ENCODE peak calls at places on chromosomes 12 and 14, in eight cellular contexts. P is A549, B is HCT116, G is BJ, V is AG04450, Q is GM23338, O is endodermal cell, C is cardiac fibroblast. M is an unnamed sample.

GRCh38 chr14:55730602-55731001 is 150.6 kb downstream of the KTN1 start:
- DNase-seq in P (peak), B (no peak), G (no peak), V (no peak), Q (no peak), O (no peak), C (peak), M (peak)

GRCh38 chr12:128025856-128026255 is 241.1 kb upstream of the TMEM132C start:
- DNase-seq in P (no peak), B (no peak), G (no peak), V (no peak), Q (no peak), O (peak), C (no peak), M (no peak)

GRCh38 chr12:57771271-57771872 is 533 bp downstream of the METTL1 start:
- DNase-seq in P (peak), B (peak), G (no peak), V (peak), Q (peak), O (peak), C (peak), M (peak)

GRCh38 chr14:64760916-64761315 is 56.7 kb downstream of the PLEKHG3 start:
- DNase-seq in P (no peak), B (no peak), G (no peak), V (no peak), Q (no peak), O (no peak), C (no peak), M (no peak)

GRCh38 chr14:78164226-78164853 is 5.8 kb upstream of the NRXN3 start:
- DNase-seq in P (peak), B (peak), G (no peak), V (no peak), Q (peak), O (peak), C (no peak), M (peak)

GRCh38 chr14:79831198-79831890 is 380.0 kb downstream of the DIO2 start:
- DNase-seq in P (no peak), B (no peak), G (no peak), V (peak), Q (no peak), O (no peak), C (peak), M (no peak)

GRCh38 chr14:24662753-24663152 is 28.8 kb upstream of the GZMB start:
- DNase-seq in P (no peak), B (no peak), G (no peak), V (no peak), Q (peak), O (peak), C (no peak), M (no peak)

GRCh38 chr12:71627438-71628002 is 36.1 kb downstream of the ZFC3H1 start:
- DNase-seq in P (no peak), B (no peak), G (no peak), V (no peak), Q (no peak), O (no peak), C (no peak), M (no peak)

GRCh38 chr12:67274186-67274585 is 5.0 kb downstream of the CAND1 start:
- DNase-seq in P (no peak), B (no peak), G (no peak), V (no peak), Q (no peak), O (no peak), C (no peak), M (no peak)

GRCh38 chr14:105080161-105080560 is 14.9 kb upstream of the GPR132 start:
- DNase-seq in P (no peak), B (no peak), G (no peak), V (no peak), Q (no peak), O (no peak), C (no peak), M (no peak)

GRCh38 chr12:2733493-2734252 is 61.1 kb upstream of the FKBP4 start:
- DNase-seq in P (peak), B (no peak), G (no peak), V (no peak), Q (peak), O (no peak), C (no peak), M (no peak)

GRCh38 chr12:11846504-11846903 is 197.0 kb downstream of the ETV6 start:
- DNase-seq in P (no peak), B (no peak), G (no peak), V (no peak), Q (no peak), O (no peak), C (no peak), M (no peak)

GRCh38 chr12:13976028-13976584 is 5.3 kb downstream of the GRIN2B start:
- DNase-seq in P (no peak), B (no peak), G (no peak), V (no peak), Q (peak), O (no peak), C (no peak), M (no peak)
- H3K4me3 ChIP-seq in P (no peak), B (no peak), G (no peak), V (no peak), Q (no peak), O (no peak), C (no peak), M (no peak)

GRCh38 chr14:70190156-70190555 is 1.4 kb upstream of the SLC8A3 start:
- DNase-seq in P (no peak), B (no peak), G (no peak), V (no peak), Q (no peak), O (no peak), C (no peak), M (no peak)

GRCh38 chr14:70189678-70190077 is 927 bp upstream of the SLC8A3 start:
- DNase-seq in P (no peak), B (no peak), G (no peak), V (no peak), Q (peak), O (peak), C (no peak), M (no peak)

GRCh38 chr14:70188608-70189540 is at the start of gene SLC8A3:
- DNase-seq in P (peak), B (no peak), G (no peak), V (no peak), Q (peak), O (peak), C (peak), M (peak)

GRCh38 chr14:70193396-70193795 is 4.6 kb upstream of the SLC8A3 start:
- DNase-seq in P (no peak), B (no peak), G (no peak), V (no peak), Q (no peak), O (no peak), C (no peak), M (no peak)

DNA sequence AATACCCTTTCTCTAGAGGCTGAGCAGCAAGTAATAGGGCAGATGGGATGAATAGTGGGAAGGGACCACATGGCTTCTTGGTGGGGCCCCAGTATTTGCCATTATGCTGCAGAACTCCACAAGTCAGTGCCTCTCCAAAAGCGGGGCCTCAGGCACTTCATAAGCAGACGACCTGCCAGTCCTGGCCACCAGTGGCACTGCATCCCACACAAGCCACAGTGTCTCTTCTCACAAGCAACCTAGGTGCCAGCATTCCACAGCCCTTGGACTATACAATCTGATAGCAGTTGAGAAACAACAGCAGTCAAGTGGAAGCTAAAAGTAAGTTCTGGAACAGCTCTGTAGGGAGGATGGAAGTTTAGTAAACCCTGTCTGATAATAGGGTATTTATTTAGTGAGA is 4.2 kb upstream of the SLC8A3 start:
- DNase-seq in P (peak), B (no peak), G (no peak), V (no peak), Q (peak), O (peak), C (no peak), M (no peak)
- TF ChIP-seq CTCF in P (no peak), B (no peak), G (no peak), V (no peak), Q (peak), O (peak), C (no peak), M (no peak)

GRCh38 chr12:110893956-110894355 is 26.4 kb downstream of the MYL2 start:
- DNase-seq in P (no peak), B (no peak), G (no peak), V (no peak), Q (no peak), O (no peak), C (no peak), M (no peak)
- H3K4me3 ChIP-seq in P (no peak), B (peak), G (no peak), V (no peak), Q (peak), O (no peak), C (no peak), M (no peak)

GRCh38 chr12:120532701-120533238 is 1.4 kb upstream of the RNF10 start:
- DNase-seq in P (no peak), B (no peak), G (no peak), V (no peak), Q (no peak), O (no peak), C (no peak), M (no peak)

GRCh38 chr12:120534203-120534702 is at the start of gene RNF10:
- DNase-seq in P (peak), B (peak), G (no peak), V (peak), Q (peak), O (peak), C (peak), M (peak)

GRCh38 chr12:120534703-120535655 is 823 bp downstream of the RNF10 start:
- DNase-seq in P (peak), B (no peak), G (no peak), V (peak), Q (peak), O (peak), C (peak), M (peak)

GRCh38 chr12:120528861-120529525 is at the start of gene COQ5:
- DNase-seq in P (peak), B (peak), G (no peak), V (peak), Q (peak), O (peak), C (peak), M (peak)

GRCh38 chr12:120529641-120530314 is 820 bp upstream of the COQ5 start:
- DNase-seq in P (peak), B (peak), G (no peak), V (no peak), Q (peak), O (peak), C (peak), M (peak)
- TF ChIP-seq CTCF in P (no peak), B (no peak), G (peak), V (peak), Q (no peak), O (peak), C (no peak), M (peak)

DNA sequence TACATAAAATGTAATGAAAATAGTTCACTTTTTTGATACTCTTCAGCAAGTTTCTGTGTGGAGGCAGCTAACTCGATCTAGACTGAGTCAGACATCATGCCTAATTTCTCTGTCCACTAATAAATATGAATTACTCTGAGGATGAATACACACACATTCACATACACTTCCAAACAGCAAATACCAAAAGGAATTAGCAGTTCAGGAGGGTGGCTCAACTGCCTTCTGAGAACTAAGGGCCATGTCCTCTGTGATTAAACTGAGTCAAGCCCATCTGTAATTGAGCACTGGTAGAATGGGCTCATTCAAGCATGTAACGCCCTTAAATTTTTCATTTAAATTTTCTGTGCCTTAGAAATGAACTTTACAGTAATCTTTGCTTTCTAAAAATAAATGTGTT is 242.5 kb downstream of the AKAP6 start:
- DNase-seq in P (no peak), B (no peak), G (no peak), V (no peak), Q (no peak), O (no peak), C (no peak), M (no peak)
- H3K4me3 ChIP-seq in P (no peak), B (no peak), G (no peak), V (no peak), Q (no peak), O (no peak), C (no peak), M (no peak)

DNA sequence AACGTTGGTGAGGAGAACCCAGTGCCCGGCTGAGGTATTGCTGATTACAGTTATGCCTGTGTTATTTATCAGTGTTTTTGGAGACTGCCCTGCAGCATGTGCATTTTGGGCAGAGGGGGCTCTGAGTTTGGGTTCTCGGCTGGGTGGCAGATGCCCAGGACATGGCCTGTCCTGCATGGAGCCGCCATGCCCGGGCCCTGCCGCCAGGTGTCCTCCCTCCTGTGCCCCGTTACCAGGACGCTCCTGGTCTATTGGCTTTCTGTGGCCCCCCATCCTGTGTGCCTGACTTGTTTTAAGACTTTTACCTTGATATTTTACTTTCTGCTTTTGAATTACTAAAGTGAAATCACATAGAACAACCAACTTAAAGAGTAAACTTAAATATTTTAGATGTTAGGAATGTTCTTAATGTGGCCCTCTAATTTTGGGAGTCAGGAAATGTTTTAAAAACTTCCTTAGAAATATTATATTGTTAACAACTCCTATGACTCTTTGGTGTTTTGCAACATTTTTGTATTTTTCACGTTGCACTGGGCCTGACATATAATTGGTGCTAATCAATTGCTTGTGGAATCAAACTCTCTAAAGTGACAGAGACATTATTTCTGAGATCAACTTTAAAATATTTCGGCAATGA is 51.8 kb downstream of the PRIMA1 start:
- DNase-seq in P (peak), B (no peak), G (no peak), V (no peak), Q (peak), O (peak), C (no peak), M (no peak)
- TF ChIP-seq CTCF in P (peak), B (peak), G (no peak), V (no peak), Q (peak), O (peak), C (no peak), M (no peak)

DNA sequence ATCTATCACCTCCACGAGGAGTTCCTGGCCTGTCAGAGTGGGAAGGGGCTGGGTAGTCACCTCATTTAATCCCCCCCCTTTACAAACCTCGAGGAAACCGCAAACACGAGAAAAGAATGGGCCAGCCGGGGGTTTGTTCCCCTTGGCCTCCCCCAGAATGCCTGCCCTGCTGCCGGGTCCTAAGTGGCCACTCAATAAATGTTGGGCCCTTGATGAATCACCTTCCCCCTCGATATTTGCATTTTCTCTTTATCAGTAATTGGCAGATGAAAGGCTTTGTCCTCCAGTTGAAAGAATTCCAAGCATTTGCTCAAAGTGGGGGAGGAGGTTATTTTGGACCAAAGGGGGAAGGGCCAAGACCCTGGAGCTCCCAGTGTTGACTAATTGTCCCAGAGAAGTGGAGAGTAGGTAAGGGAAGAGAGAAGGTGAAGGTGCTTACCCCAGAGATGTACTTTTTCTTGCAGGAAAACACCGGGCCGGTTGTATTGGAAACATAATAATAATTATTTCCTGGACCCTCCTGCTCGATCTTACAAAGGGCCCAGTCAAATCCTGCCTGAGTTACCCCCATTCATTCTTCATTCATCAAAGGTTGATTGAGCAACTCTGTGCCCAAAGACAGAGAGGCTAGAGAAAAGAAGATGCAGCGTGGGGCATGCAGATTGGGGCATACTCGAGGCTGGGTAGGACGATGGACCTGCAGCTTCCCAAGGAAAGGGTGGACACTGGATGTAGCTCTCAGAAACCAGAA is 1.9 kb upstream of the KDM2B start:
- DNase-seq in P (no peak), B (no peak), G (no peak), V (no peak), Q (peak), O (peak), C (peak), M (no peak)
- H3K4me3 ChIP-seq in P (no peak), B (no peak), G (no peak), V (peak), Q (peak), O (peak), C (no peak), M (no peak)

GRCh38 chr14:86035882-86036281 is 505.9 kb downstream of the FLRT2 start:
- DNase-seq in P (peak), B (no peak), G (no peak), V (no peak), Q (peak), O (peak), C (peak), M (peak)
- TF ChIP-seq CTCF in P (no peak), B (peak), G (peak), V (peak), Q (peak), O (peak), C (peak), M (peak)

GRCh38 chr12:16606936-16607335 is 974 bp upstream of the LMO3 start:
- DNase-seq in P (no peak), B (no peak), G (no peak), V (no peak), Q (peak), O (peak), C (no peak), M (no peak)
- H3K4me3 ChIP-seq in P (no peak), B (no peak), G (no peak), V (no peak), Q (peak), O (peak), C (peak), M (no peak)